ENCODE peak calls at places on chromosomes 3 and 15, in five cellular contexts. O is NCI-H345, P is EH, Z is astrocyte of the hippocampus, S is T-cell. U is an unnamed sample.

GRCh38 chr3:118102737-118103136 is 931.9 kb downstream of the IGSF11 start:
- DNase-seq in O (no peak), P (no peak), Z (no peak), S (no peak), U (no peak)

GRCh38 chr15:58951388-58952060 is 18.0 kb upstream of the SLTM start:
- DNase-seq in O (peak; percentile 1), P (peak; percentile 74), Z (peak; percentile 65), S (no peak), U (no peak)

GRCh38 chr15:44519537-44519936 is 17.4 kb upstream of the EIF3J start:
- DNase-seq in O (no peak), P (no peak), Z (no peak), S (no peak), U (no peak)

GRCh38 chr3:68249265-68249664 is 594.9 kb upstream of the SUCLG2 start:
- DNase-seq in O (no peak), P (no peak), Z (no peak), S (no peak), U (no peak)

GRCh38 chr3:12483364-12483763 is 916 bp upstream of the TSEN2 start:
- DNase-seq in O (peak; percentile 6), P (peak; percentile 22), Z (peak; percentile 18), S (no peak), U (peak; percentile 14)

GRCh38 chr3:77686560-77686959 is 646.7 kb downstream of the ROBO2 start:
- DNase-seq in O (peak; percentile 60), P (no peak), Z (peak; percentile 49), S (no peak), U (no peak)

GRCh38 chr3:24067483-24067882 is 122.4 kb downstream of the NR1D2 start:
- DNase-seq in O (no peak), P (no peak), Z (no peak), S (no peak), U (no peak)

GRCh38 chr3:15319575-15319974 is 12.8 kb downstream of the SH3BP5 start:
- DNase-seq in O (no peak), P (peak; percentile 80), Z (peak; percentile 51), S (no peak), U (no peak)

GRCh38 chr3:149783576-149783975 is 8.8 kb downstream of the ANKUB1 start:
- DNase-seq in O (no peak), P (peak; percentile 87), Z (peak; percentile 88), S (no peak), U (peak; percentile 17)

GRCh38 chr3:149581248-149581647 is 76.6 kb downstream of the WWTR1 start:
- DNase-seq in O (no peak), P (peak; percentile 73), Z (no peak), S (no peak), U (no peak)

GRCh38 chr15:68774521-68775293 is 46.0 kb downstream of the ANP32A start:
- DNase-seq in O (no peak), P (peak; percentile 68), Z (peak; percentile 52), S (no peak), U (no peak)

U was measured in B cell.